ENCODE peak calls at places on chromosomes 1 and 21, in nine cellular contexts. K is uterus; I is ovary; X is naive thymus-derived CD4-positive, alpha-beta T cell; L is effector memory CD4-positive, alpha-beta T cell; B is brain microvascular endothelial cell; W is cardiac muscle cell; O is Panc1; Z is neuronal stem cell. F is an unnamed sample.

GRCh38 chr1:64624859-64625258 is 120.0 kb upstream of the RAVER2 start:
- DNase-seq in K (no peak), I (no peak), X (no peak), L (no peak), B (no peak), W (peak; percentile 20), O (no peak), Z (no peak), F (no peak)

GRCh38 chr21:28402616-28402989 is 590.1 kb downstream of the LTN1 start:
- DNase-seq in K (no peak), I (no peak), X (no peak), L (no peak), B (no peak), W (no peak), O (no peak), Z (no peak), F (no peak)

GRCh38 chr1:202376247-202376646 is 27.7 kb downstream of the PPP1R12B start:
- DNase-seq in K (no peak), I (no peak), X (no peak), L (no peak), B (no peak), W (peak; percentile 45), O (no peak), Z (no peak), F (no peak)

GRCh38 chr1:19392221-19392620 is 80.1 kb downstream of the SLC66A1 start:
- DNase-seq in K (no peak), I (no peak), X (no peak), L (no peak), B (no peak), W (no peak), O (no peak), Z (no peak), F (no peak)

GRCh38 chr1:208184993-208185703 is 59.0 kb downstream of the PLXNA2 start:
- DNase-seq in K (no peak), I (no peak), X (no peak), L (no peak), B (no peak), W (peak; percentile 47), O (no peak), Z (no peak), F (no peak)

GRCh38 chr1:62371375-62371774 is 52.1 kb upstream of the KANK4 start:
- DNase-seq in K (no peak), I (no peak), X (no peak), L (no peak), B (no peak), W (no peak), O (no peak), Z (no peak), F (no peak)

GRCh38 chr1:156912861-156913808 is 7.3 kb upstream of the LRRC71 start:
- DNase-seq in K (no peak), I (no peak), X (no peak), L (no peak), B (no peak), W (no peak), O (no peak), Z (no peak), F (peak; percentile 90)

GRCh38 chr1:234212764-234213406 is 160.4 kb upstream of the COA6 start:
- DNase-seq in K (no peak), I (no peak), X (peak; percentile 28), L (peak; percentile 11), B (no peak), W (peak; percentile 29), O (peak; percentile 24), Z (no peak), F (peak; percentile 82)

GRCh38 chr1:204746838-204747442 is 61.4 kb upstream of the LRRN2 start:
- DNase-seq in K (peak; percentile 21), I (no peak), X (peak; percentile 45), L (peak; percentile 22), B (peak; percentile 27), W (peak; percentile 57), O (peak; percentile 67), Z (peak; percentile 52), F (peak; percentile 59)

GRCh38 chr1:235972316-235973090 is 92.4 kb downstream of the NID1 start:
- DNase-seq in K (no peak), I (no peak), X (no peak), L (no peak), B (peak; percentile 83), W (peak; percentile 88), O (no peak), Z (no peak), F (peak; percentile 46)

GRCh38 chr1:228101614-228101993 is 1.5 kb downstream of the C1orf35 start:
- DNase-seq in K (no peak), I (no peak), X (no peak), L (peak; percentile 27), B (no peak), W (no peak), O (no peak), Z (no peak), F (no peak)

GRCh38 chr1:234598974-234599616 is 10.9 kb downstream of the IRF2BP2 start:
- DNase-seq in K (no peak), I (no peak), X (no peak), L (no peak), B (peak; percentile 29), W (no peak), O (no peak), Z (no peak), F (no peak)

GRCh38 chr1:10608690-10609089 is 133.9 kb downstream of the PEX14 start:
- DNase-seq in K (no peak), I (no peak), X (no peak), L (no peak), B (no peak), W (no peak), O (no peak), Z (no peak), F (no peak)

GRCh38 chr1:1106510-1107221 is 9.2 kb downstream of the C1orf159 start:
- DNase-seq in K (no peak), I (no peak), X (no peak), L (no peak), B (no peak), W (no peak), O (no peak), Z (no peak), F (no peak)

GRCh38 chr1:245863566-245864184 is 643.4 kb downstream of the SMYD3 start:
- DNase-seq in K (no peak), I (no peak), X (no peak), L (no peak), B (no peak), W (peak; percentile 44), O (no peak), Z (no peak), F (no peak)

GRCh38 chr1:161209790-161210409 is 5.2 kb upstream of the FCER1G start:
- DNase-seq in K (peak; percentile 71), I (peak; percentile 82), X (peak; percentile 71), L (peak; percentile 55), B (peak; percentile 59), W (peak; percentile 77), O (peak; percentile 51), Z (no peak), F (peak; percentile 91)

GRCh38 chr1:43614211-43614610 is 35.7 kb upstream of the KDM4A start:
- DNase-seq in K (no peak), I (no peak), X (no peak), L (no peak), B (no peak), W (no peak), O (no peak), Z (no peak), F (no peak)
- H3K36me3 ChIP-seq in K (no peaks in the 10 kb centered on the region), I (no peaks in the 10 kb centered on the region), X (no peaks in the 10 kb centered on the region), L (no peaks in the 10 kb centered on the region), B (peaks cover 28% of the 10 kb centered on the region), W (peaks cover 18% of the 10 kb centered on the region), O (no peaks in the 10 kb centered on the region), Z (peaks cover 82% of the 10 kb centered on the region), F (peaks cover 50% of the 10 kb centered on the region)

DNA sequence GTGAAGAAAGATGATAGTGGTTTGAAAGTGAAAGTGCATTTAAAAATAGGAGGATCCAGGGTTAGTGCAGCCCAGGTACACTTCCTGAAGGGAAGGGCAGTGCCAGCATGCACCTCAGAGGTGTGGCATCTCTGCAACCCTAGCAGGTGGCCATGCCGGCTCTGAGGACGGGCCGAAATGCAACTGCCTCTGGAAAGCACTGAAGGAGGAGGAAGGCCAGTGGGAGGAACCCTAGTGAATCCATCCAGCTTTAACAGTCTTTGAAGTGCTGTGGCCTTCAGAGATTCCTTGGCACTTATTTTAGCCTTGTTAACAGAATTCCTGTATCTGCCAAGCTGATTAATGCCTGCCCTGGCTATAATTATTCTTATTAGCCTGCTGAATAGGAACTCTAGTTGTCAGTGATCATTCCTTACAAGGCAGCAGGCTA is 5.5 kb downstream of the PTGFRN start:
- DNase-seq in K (peak; percentile 38), I (peak; percentile 54), X (no peak), L (no peak), B (no peak), W (peak; percentile 13), O (no peak), Z (no peak), F (peak; percentile 18)
- H3K4me3 ChIP-seq in K (no peak overlapping the region), I (peak overlapping the region; percentile 23), X (peak overlapping the region; percentile 42), L (no peak overlapping the region), B (no peak overlapping the region), W (no peak overlapping the region), O (no peak overlapping the region), Z (no peak overlapping the region), F (no peak overlapping the region)

GRCh38 chr21:31084689-31085088 is 46.4 kb upstream of the KRTAP19-8 start:
- DNase-seq in K (no peak), I (no peak), X (no peak), L (no peak), B (no peak), W (no peak), O (no peak), Z (no peak), F (no peak)
- H3K27me3 ChIP-seq in K (no peaks in the 10 kb centered on the region), I (no peaks in the 10 kb centered on the region), X (no peaks in the 10 kb centered on the region), L (no peaks in the 10 kb centered on the region), B (no peaks in the 10 kb centered on the region), W (no peaks in the 10 kb centered on the region), O (no peaks in the 10 kb centered on the region), Z (no peaks in the 10 kb centered on the region), F (no peaks in the 10 kb centered on the region)

GRCh38 chr1:59596432-59596831 is 218.3 kb upstream of the HOOK1 start:
- DNase-seq in K (no peak), I (no peak), X (no peak), L (no peak), B (peak; percentile 46), W (peak; percentile 61), O (no peak), Z (no peak), F (no peak)

GRCh38 chr1:59596956-59597355 is 217.8 kb upstream of the HOOK1 start:
- DNase-seq in K (no peak), I (no peak), X (no peak), L (no peak), B (no peak), W (no peak), O (no peak), Z (no peak), F (no peak)

GRCh38 chr1:59595774-59596173 is 219.0 kb upstream of the HOOK1 start:
- DNase-seq in K (no peak), I (no peak), X (no peak), L (no peak), B (peak; percentile 4), W (peak; percentile 18), O (no peak), Z (no peak), F (no peak)

GRCh38 chr1:59593798-59594790 is 220.7 kb upstream of the HOOK1 start:
- DNase-seq in K (no peak), I (no peak), X (no peak), L (no peak), B (no peak), W (no peak), O (no peak), Z (no peak), F (no peak)

DNA sequence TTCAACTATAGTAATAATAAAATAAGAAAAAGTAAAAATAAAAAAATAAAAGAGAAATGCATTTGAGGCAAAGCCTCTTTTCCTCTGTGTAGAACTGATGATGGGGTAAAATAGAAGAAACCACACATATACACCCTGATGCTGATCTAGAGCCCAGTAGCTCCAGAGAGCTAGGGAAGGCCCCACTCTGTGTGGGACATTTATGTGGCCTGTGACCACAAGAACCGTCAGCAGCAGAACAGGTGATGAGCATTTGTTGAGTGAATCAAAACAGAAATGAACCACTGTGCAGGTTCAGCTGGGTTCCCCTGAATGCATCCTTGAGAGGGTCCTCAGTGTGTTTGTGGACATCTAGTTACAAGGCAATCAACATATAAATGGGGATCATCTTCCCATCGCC is 221.8 kb upstream of the HOOK1 start:
- DNase-seq in K (no peak), I (no peak), X (no peak), L (no peak), B (no peak), W (no peak), O (no peak), Z (no peak), F (no peak)
- H3K36me3 ChIP-seq in K (no peaks in the 10 kb centered on the region), I (no peaks in the 10 kb centered on the region), X (no peaks in the 10 kb centered on the region), L (no peaks in the 10 kb centered on the region), B (no peaks in the 10 kb centered on the region), W (no peaks in the 10 kb centered on the region), O (no peaks in the 10 kb centered on the region), Z (no peaks in the 10 kb centered on the region), F (no peaks in the 10 kb centered on the region)